ENCODE peak calls at places on chromosomes 4 and X, in ten cellular contexts. I, J, M, O, X, A, D, P, H and N are unnamed samples.

GRCh38 chr4:165839615-165840333 is 33.3 kb upstream of the TLL1 start:
- DNase-seq in I (no peak), J (no peak), M (peak; percentile 16), O (no peak), X (no peak), A (no peak), D (no peak), P (no peak), H (no peak), N (no peak)

GRCh38 chrX:40282901-40283674 is 185.3 kb upstream of the BCOR start:
- DNase-seq in I (no peak), J (no peak), M (peak; percentile 64), O (no peak), X (no peak), A (no peak), D (no peak), P (no peak), H (no peak), N (no peak)

GRCh38 chrX:67614006-67614405 is 70.2 kb downstream of the AR start:
- DNase-seq in I (no peak), J (no peak), M (peak; percentile 19), O (no peak), X (no peak), A (no peak), D (no peak), P (no peak), H (no peak), N (no peak)

GRCh38 chrX:154712781-154713391 is 38.0 kb downstream of the GAB3 start:
- DNase-seq in I (peak; percentile 30), J (peak; percentile 65), M (peak; percentile 79), O (no peak), X (peak; percentile 35), A (no peak), D (no peak), P (no peak), H (no peak), N (no peak)

GRCh38 chr4:162715401-162715800 is 451.3 kb downstream of the NAF1 start:
- DNase-seq in I (no peak), J (no peak), M (no peak), O (no peak), X (no peak), A (no peak), D (no peak), P (no peak), H (no peak), N (no peak)

GRCh38 chr4:52750819-52751348 is 341 bp downstream of the ERVMER34-1 start:
- DNase-seq in I (no peak), J (no peak), M (peak; percentile 52), O (no peak), X (no peak), A (no peak), D (no peak), P (no peak), H (no peak), N (no peak)

GRCh38 chrX:39309721-39310152 is 508.5 kb downstream of the MID1IP1 start:
- DNase-seq in I (peak; percentile 60), J (no peak), M (peak; percentile 7), O (peak; percentile 42), X (peak; percentile 60), A (no peak), D (no peak), P (no peak), H (no peak), N (no peak)

GRCh38 chr4:7844247-7844991 is 95.2 kb downstream of the AFAP1 start:
- DNase-seq in I (peak; percentile 80), J (peak; percentile 44), M (peak; percentile 86), O (peak; percentile 84), X (peak; percentile 94), A (peak; percentile 83), D (peak; percentile 52), P (peak; percentile 94), H (peak; percentile 67), N (no peak)

GRCh38 chr4:24915121-24915922 is 2.5 kb upstream of the CCDC149 start:
- DNase-seq in I (no peak), J (no peak), M (no peak), O (no peak), X (no peak), A (no peak), D (no peak), P (peak; percentile 70), H (no peak), N (no peak)

GRCh38 chr4:19693949-19694597 is 557.6 kb upstream of the SLIT2 start:
- DNase-seq in I (no peak), J (no peak), M (no peak), O (no peak), X (no peak), A (no peak), D (no peak), P (no peak), H (no peak), N (no peak)